ENCODE peak calls at places on chromosome 17, in eight cellular contexts. X is body of pancreas, C is astrocyte of the spinal cord, Z is sigmoid colon, I is fibroblast of mammary gland, O is breast epithelium, N is H1, P is prostate gland. H is an unnamed sample.

GRCh38 chr17:296382-296781 is 56.2 kb downstream of the RPH3AL start:
- DNase-seq in O (no peak), X (peak), C (no peak), N (no peak), P (no peak), I (no peak), Z (no peak), H (no peak)

GRCh38 chr17:29929544-29930398 is at the start of gene SSH2:
- DNase-seq in I (peak), O (peak), P (peak), Z (peak), N (no peak), X (peak), C (peak), H (peak)

GRCh38 chr17:9715503-9716016 is 70.2 kb downstream of the USP43 start:
- DNase-seq in Z (no peak), X (no peak), P (no peak), I (no peak), C (no peak), O (no peak), N (no peak), H (no peak)

GRCh38 chr17:70797166-70797565 is 627.8 kb downstream of the KCNJ2 start:
- DNase-seq in N (no peak), O (no peak), P (no peak), C (no peak), X (no peak), Z (no peak), I (no peak), H (no peak)

GRCh38 chr17:7774037-7774659 is 56.6 kb downstream of the DNAH2 start:
- DNase-seq in C (no peak), Z (no peak), O (no peak), N (no peak), I (peak), X (no peak), P (no peak), H (no peak)

GRCh38 chr17:64037180-64037579 is 16.7 kb upstream of the ICAM2 start:
- DNase-seq in P (no peak), X (no peak), O (no peak), Z (peak), I (no peak), N (no peak), C (no peak), H (no peak)

GRCh38 chr17:39563476-39563875 is 44.2 kb downstream of the NEUROD2 start:
- DNase-seq in Z (no peak), N (no peak), X (no peak), O (no peak), P (no peak), I (no peak), C (peak), H (no peak)

GRCh38 chr17:37447641-37448040 is 41.0 kb downstream of the TADA2A start:
- DNase-seq in C (peak), X (no peak), O (no peak), Z (no peak), N (no peak), I (peak), P (no peak), H (no peak)

GRCh38 chr17:51499906-51500305 is 239.6 kb downstream of the UTP18 start:
- DNase-seq in N (no peak), I (no peak), O (no peak), C (no peak), X (no peak), P (no peak), Z (no peak), H (no peak)

GRCh38 chr17:45641541-45641940 is 142.6 kb upstream of the CRHR1 start:
- DNase-seq in C (no peak), N (no peak), I (no peak), O (no peak), Z (no peak), X (no peak), P (no peak), H (no peak)

GRCh38 chr17:28216528-28216927 is 102.5 kb upstream of the TMEM97 start:
- DNase-seq in N (no peak), O (no peak), X (no peak), I (peak), C (no peak), P (no peak), Z (no peak), H (no peak)

GRCh38 chr17:559699-560378 is 154.8 kb downstream of the VPS53 start:
- DNase-seq in N (no peak), I (peak), X (peak), C (peak), Z (peak), P (no peak), O (no peak), H (no peak)

GRCh38 chr17:81471804-81472456 is 40.7 kb downstream of the ACTG1 start:
- DNase-seq in I (peak), P (peak), Z (peak), N (no peak), X (peak), C (peak), O (peak), H (peak)

GRCh38 chr17:29143894-29144293 is 36.3 kb downstream of the MYO18A start:
- DNase-seq in P (no peak), O (no peak), X (no peak), Z (no peak), N (no peak), C (no peak), I (no peak), H (peak)

GRCh38 chr17:43175213-43176118 is 4.5 kb downstream of the NBR1 start:
- DNase-seq in I (peak), N (no peak), X (no peak), C (peak), O (no peak), Z (no peak), P (no peak), H (no peak)

GRCh38 chr17:2462481-2462880 is 49.2 kb downstream of the METTL16 start:
- DNase-seq in X (no peak), O (no peak), P (no peak), N (no peak), C (no peak), Z (no peak), I (no peak), H (no peak)

GRCh38 chr17:41736983-41737679 is 2.7 kb upstream of the HAP1 start:
- DNase-seq in X (no peak), Z (no peak), O (no peak), I (no peak), C (no peak), P (no peak), N (no peak), H (no peak)

GRCh38 chr17:39225308-39225973 is at the start of gene STAC2:
- DNase-seq in Z (no peak), C (no peak), P (no peak), I (no peak), X (no peak), O (no peak), N (no peak), H (no peak)

GRCh38 chr17:40497704-40498103 is 3.7 kb downstream of the TNS4 start:
- DNase-seq in Z (no peak), C (no peak), O (peak), X (no peak), P (no peak), N (no peak), I (peak), H (no peak)

GRCh38 chr17:50027639-50028206 is 28.2 kb upstream of the ITGA3 start:
- DNase-seq in N (no peak), X (peak), I (peak), P (no peak), C (peak), O (peak), Z (peak), H (no peak)

GRCh38 chr17:11372692-11373091 is 131.7 kb downstream of the SHISA6 start:
- DNase-seq in Z (no peak), N (no peak), X (no peak), C (no peak), P (no peak), I (no peak), O (no peak), H (no peak)

GRCh38 chr17:83080641-83081560 is 1.5 kb downstream of the METRNL start:
- DNase-seq in I (no peak), C (no peak), X (peak), P (no peak), N (no peak), Z (no peak), O (no peak), H (peak)

GRCh38 chr17:34499576-34499975 is 79.8 kb upstream of the TMEM132E start:
- DNase-seq in X (no peak), I (peak), P (no peak), Z (no peak), O (no peak), N (no peak), C (peak), H (peak)

GRCh38 chr17:44039829-44040635 is 25.3 kb upstream of the TMEM101 start:
- DNase-seq in N (no peak), I (no peak), C (peak), O (peak), X (no peak), Z (no peak), P (no peak), H (no peak)

GRCh38 chr17:43928606-43929005 is 13.7 kb downstream of the PPY start:
- DNase-seq in N (no peak), O (no peak), I (no peak), P (no peak), C (no peak), Z (no peak), X (no peak), H (no peak)

GRCh38 chr17:40791808-40792436 is 7.8 kb downstream of the KRT28 start:
- DNase-seq in I (peak), P (no peak), C (peak), Z (no peak), X (no peak), N (no peak), O (no peak), H (peak)

GRCh38 chr17:17811381-17812210 is 25.2 kb downstream of the SREBF1 start:
- DNase-seq in I (no peak), Z (no peak), C (peak), P (no peak), X (no peak), O (no peak), N (no peak), H (no peak)

GRCh38 chr17:17808706-17809432 is 27.9 kb downstream of the SREBF1 start:
- DNase-seq in P (no peak), O (no peak), C (peak), I (peak), Z (peak), N (no peak), X (no peak), H (peak)

GRCh38 chr17:17807440-17807839 is 29.3 kb downstream of the SREBF1 start:
- DNase-seq in P (no peak), C (no peak), O (no peak), I (no peak), N (no peak), X (no peak), Z (no peak), H (no peak)

GRCh38 chr17:17810374-17811248 is 26.2 kb downstream of the SREBF1 start:
- DNase-seq in I (peak), O (no peak), N (no peak), Z (no peak), X (no peak), C (no peak), P (no peak), H (no peak)

GRCh38 chr17:17809527-17810373 is 27.0 kb downstream of the SREBF1 start:
- DNase-seq in P (peak), O (no peak), X (no peak), C (peak), N (peak), Z (peak), I (peak), H (no peak)
- TF ChIP-seq CTCF in P (no peak), O (peak), X (no peak), C (no peak), N (no peak), Z (no peak), I (no peak), H (no peak)

DNA sequence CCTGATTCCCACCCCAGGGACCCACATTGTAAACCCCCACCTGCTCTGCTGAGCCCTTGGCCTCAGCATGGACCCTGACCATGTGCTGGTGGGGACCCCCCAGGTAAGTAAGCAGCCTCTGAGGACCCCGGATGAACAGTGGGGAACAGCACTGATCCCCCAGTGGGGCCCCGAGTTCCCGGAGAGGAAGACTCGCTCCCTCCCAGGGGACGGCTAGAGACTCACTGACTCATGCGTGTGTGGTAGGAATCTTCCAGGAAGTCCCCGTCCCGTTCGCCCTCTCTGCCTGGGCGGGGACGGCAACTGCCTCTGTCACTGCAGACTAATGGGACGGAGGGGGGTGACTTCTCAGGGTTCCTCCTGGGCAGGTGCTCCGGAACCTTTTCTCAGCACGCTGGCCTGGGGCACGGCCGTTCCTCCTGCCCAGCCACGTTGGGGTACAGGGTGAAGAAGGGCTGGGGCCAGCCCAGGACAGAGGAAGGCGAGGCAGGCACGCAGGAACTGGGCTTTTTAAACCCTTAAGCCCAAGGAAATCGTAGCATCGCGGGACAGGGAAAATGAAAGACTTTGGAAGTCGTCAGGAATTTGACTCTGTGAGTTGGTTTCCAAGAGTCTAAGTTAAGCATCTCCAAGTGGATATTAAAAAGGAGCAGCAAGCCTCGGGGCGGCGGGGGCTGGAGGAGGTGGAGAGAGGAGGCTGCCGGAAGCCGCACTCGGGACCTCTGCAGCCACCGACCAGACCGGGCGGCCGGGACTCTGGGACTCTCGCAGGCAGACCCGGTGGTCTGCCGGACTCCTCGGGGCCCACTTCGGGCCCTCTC is 178.7 kb downstream of the SEC14L1 start:
- DNase-seq in C (peak), P (peak), O (peak), Z (peak), N (no peak), X (peak), I (peak), H (peak)
- H3K4me3 ChIP-seq in C (peak), P (peak), O (peak), Z (peak), N (no peak), X (no peak), I (peak), H (peak)

GRCh38 chr17:68863091-68863652 is 92.0 kb downstream of the ABCA8 start:
- DNase-seq in N (no peak), X (no peak), Z (no peak), O (no peak), C (no peak), I (no peak), P (no peak), H (no peak)
- TF ChIP-seq CTCF in N (no peak), X (no peak), Z (no peak), O (no peak), C (no peak), I (no peak), P (no peak), H (no peak)

GRCh38 chr17:13569740-13570137 is 32.0 kb downstream of the HS3ST3A1 start:
- DNase-seq in N (no peak), Z (no peak), X (no peak), C (no peak), P (no peak), I (no peak), O (no peak), H (no peak)
- H3K4me3 ChIP-seq in N (no peak), Z (no peak), X (no peak), C (no peak), P (no peak), I (no peak), O (no peak), H (no peak)

DNA sequence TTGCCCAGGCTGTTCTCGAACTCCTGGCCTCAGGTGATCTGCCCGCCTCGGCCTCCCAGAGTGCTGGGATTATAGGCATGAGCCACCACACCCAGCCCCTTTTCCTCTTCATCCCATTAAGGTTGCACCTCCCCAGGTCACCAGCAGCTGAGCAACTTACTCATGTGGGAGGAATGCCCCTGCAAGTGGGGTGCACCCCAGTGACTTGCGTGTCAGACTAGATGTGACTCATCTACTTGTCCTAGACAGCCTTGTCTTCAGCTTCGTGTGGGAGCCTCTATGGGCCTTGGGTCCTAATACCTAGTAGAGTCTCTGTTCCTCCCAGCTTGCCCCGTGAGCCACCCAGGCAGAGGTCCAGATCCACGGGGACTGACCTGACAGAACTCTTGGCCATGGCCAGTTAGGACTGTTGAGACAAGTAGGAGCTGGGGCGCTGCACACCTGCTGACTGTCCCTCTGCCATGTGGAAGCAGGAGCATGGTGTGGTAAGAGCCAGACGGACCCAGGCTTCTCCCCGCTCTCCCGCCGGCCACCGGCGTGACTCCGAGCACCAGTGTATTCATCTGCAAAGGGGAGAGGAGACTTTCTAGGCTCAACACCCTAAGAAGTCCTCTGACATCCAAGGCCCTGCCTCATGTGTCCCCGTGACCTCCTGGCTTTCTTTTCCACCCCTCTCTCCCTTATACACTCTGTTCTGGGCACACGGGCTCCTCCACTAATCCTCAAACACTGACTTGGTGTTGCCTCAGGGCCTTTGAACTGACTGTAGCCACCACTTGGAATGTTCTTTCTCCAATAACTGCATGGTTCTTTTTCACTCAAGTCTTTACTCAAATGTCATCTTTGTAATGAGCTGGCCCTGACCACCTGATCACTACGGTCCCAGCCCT is 11.6 kb upstream of the CBX4 start:
- DNase-seq in X (no peak), P (no peak), N (no peak), Z (no peak), I (peak), O (no peak), C (peak), H (no peak)
- TF ChIP-seq CTCF in X (no peak), P (no peak), N (no peak), Z (no peak), I (no peak), O (no peak), C (no peak), H (no peak)

GRCh38 chr17:6243186-6243585 is 173.0 kb downstream of the WSCD1 start:
- DNase-seq in P (no peak), N (no peak), Z (no peak), X (no peak), C (no peak), I (no peak), O (no peak), H (no peak)

GRCh38 chr17:6245301-6245810 is 175.2 kb downstream of the WSCD1 start:
- DNase-seq in O (no peak), I (no peak), X (no peak), Z (no peak), C (no peak), P (no peak), N (no peak), H (no peak)

GRCh38 chr17:6241996-6242395 is 171.8 kb downstream of the WSCD1 start:
- DNase-seq in I (no peak), X (no peak), Z (no peak), O (no peak), P (no peak), N (no peak), C (no peak), H (no peak)

GRCh38 chr17:6244796-6245195 is 174.6 kb downstream of the WSCD1 start:
- DNase-seq in N (no peak), O (no peak), X (no peak), C (no peak), Z (no peak), P (no peak), I (no peak), H (no peak)

DNA sequence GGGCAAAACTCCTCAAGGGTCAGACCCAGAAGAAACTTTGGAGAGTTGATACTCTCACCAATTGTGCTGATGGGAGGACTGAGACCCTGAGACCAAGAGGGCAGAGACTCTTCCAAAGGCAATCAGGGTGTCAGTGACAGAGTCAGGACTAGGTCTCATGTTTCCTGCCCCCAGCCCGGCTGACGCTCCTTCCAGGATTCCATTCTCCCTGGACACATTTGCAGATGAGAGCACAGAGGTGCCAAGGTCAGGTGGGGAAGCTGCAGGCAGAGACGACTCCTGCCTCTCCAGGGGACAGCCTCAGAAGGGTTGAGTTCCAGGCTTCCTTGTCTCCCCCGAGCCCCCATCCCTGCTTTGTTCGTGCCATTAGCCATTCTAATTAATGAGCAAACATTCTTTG is 174.1 kb downstream of the WSCD1 start:
- DNase-seq in X (no peak), Z (no peak), P (no peak), O (no peak), C (no peak), N (no peak), I (no peak), H (no peak)
- H3K4me3 ChIP-seq in X (no peak), Z (no peak), P (no peak), O (no peak), C (no peak), N (no peak), I (no peak), H (no peak)

DNA sequence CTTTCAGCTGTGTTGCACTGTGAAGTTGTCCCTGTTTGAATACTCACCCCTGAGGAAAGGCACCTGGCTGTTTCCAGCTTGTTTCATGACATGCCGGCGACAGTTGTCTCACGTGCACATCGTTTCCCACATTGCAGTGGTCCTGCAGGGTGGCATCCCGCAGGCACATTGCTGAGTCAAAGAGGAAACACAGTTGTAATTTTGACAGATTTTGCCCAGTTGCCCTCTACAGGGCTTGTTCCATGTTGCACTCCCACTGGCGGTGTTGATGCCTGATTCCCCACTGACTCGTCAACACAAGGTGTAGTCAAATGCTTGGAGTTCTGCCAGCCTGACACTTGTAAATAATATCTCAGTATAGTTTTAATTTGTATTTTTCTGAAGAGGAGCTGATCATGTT is 23.8 kb downstream of the EPN2 start:
- DNase-seq in Z (peak), P (no peak), O (no peak), I (no peak), N (no peak), X (no peak), C (no peak), H (no peak)
- TF ChIP-seq CTCF in Z (no peak), P (no peak), O (no peak), I (no peak), N (no peak), X (no peak), C (peak), H (no peak)

DNA sequence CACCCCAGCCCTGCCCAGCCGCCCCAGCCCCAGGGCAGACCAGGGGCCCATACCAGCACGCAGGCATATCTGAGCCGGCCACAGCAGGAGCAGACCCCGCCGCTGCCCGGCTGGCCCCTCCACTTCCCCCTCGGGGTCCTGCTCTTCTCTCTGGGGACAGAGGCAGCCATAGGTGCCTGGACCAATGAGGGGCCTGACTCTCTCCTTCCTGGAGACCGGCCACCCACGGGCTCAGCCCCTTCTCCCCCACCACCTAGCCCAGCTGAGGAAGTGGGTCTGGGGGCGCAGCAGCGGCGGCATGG is 3.8 kb downstream of the TMC6 start:
- DNase-seq in C (no peak), P (no peak), O (no peak), I (no peak), N (no peak), X (no peak), Z (no peak), H (no peak)
- H3K4me3 ChIP-seq in C (no peak), P (no peak), O (no peak), I (no peak), N (no peak), X (no peak), Z (no peak), H (peak)

H was measured in GM12865.